ENCODE peak calls at places on chromosome 12, in five cellular contexts. F, H, Y, J and E are unnamed samples.

GRCh38 chr12:123621101-123621500 is 12.4 kb downstream of the EIF2B1 start:
- DNase-seq in F (no peak), H (no peak), Y (no peak), J (no peak), E (no peak)

GRCh38 chr12:77062846-77063461 is 2.4 kb downstream of the E2F7 start:
- DNase-seq in F (no peak), H (peak), Y (peak), J (no peak), E (no peak)

GRCh38 chr12:67333649-67334048 is 64.5 kb downstream of the CAND1 start:
- DNase-seq in F (no peak), H (no peak), Y (no peak), J (no peak), E (no peak)

GRCh38 chr12:15767301-15767700 is 21.9 kb downstream of the EPS8 start:
- DNase-seq in F (no peak), H (no peak), Y (no peak), J (no peak), E (no peak)

GRCh38 chr12:64609543-64610091 is 678 bp upstream of the RASSF3 start:
- DNase-seq in F (no peak), H (no peak), Y (no peak), J (no peak), E (no peak)

GRCh38 chr12:102964872-102965271 is 7.4 kb downstream of the ASCL1 start:
- DNase-seq in F (no peak), H (no peak), Y (no peak), J (peak), E (peak)

GRCh38 chr12:124387510-124387855 is 92.6 kb downstream of the RFLNA start:
- DNase-seq in F (peak), H (no peak), Y (no peak), J (no peak), E (no peak)

GRCh38 chr12:91355150-91356006 is 172.8 kb upstream of the DCN start:
- DNase-seq in F (peak), H (peak), Y (peak), J (peak), E (peak)

GRCh38 chr12:92538970-92539749 is 163.6 kb upstream of the PLEKHG7 start:
- DNase-seq in F (no peak), H (no peak), Y (peak), J (no peak), E (no peak)

GRCh38 chr12:37666069-37666781 is 650.3 kb upstream of the ALG10B start:
- DNase-seq in F (no peak), H (no peak), Y (no peak), J (no peak), E (no peak)

GRCh38 chr12:27604431-27604830 is 80.4 kb downstream of the PPFIBP1 start:
- DNase-seq in F (no peak), H (no peak), Y (no peak), J (no peak), E (no peak)

GRCh38 chr12:101086490-101086889 is 123.5 kb downstream of the SLC5A8 start:
- DNase-seq in F (no peak), H (no peak), Y (peak), J (peak), E (no peak)

GRCh38 chr12:98402081-98402480 is 113.3 kb upstream of the TMPO start:
- DNase-seq in F (no peak), H (no peak), Y (peak), J (no peak), E (no peak)

GRCh38 chr12:20376984-20377383 is 8.6 kb downstream of the PDE3A start:
- DNase-seq in F (no peak), H (no peak), Y (no peak), J (no peak), E (no peak)

GRCh38 chr12:89185889-89186288 is 166.4 kb downstream of the DUSP6 start:
- DNase-seq in F (no peak), H (no peak), Y (no peak), J (no peak), E (no peak)

GRCh38 chr12:115096673-115097349 is 412.8 kb upstream of the TBX3 start:
- DNase-seq in F (peak), H (no peak), Y (no peak), J (no peak), E (no peak)

GRCh38 chr12:100214518-100214917 is 13.9 kb downstream of the ACTR6 start:
- DNase-seq in F (no peak), H (no peak), Y (no peak), J (no peak), E (no peak)

GRCh38 chr12:108907861-108908302 is 28.0 kb downstream of the DAO start:
- DNase-seq in F (no peak), H (no peak), Y (peak), J (peak), E (no peak)

GRCh38 chr12:54052745-54053624 is 650 bp upstream of the HOXC4 start:
- DNase-seq in F (no peak), H (no peak), Y (no peak), J (no peak), E (no peak)

GRCh38 chr12:64010069-64010686 is 165.7 kb downstream of the SRGAP1 start:
- DNase-seq in F (no peak), H (no peak), Y (peak), J (no peak), E (no peak)

GRCh38 chr12:78568326-78569020 is 296.1 kb upstream of the SYT1 start:
- DNase-seq in F (no peak), H (no peak), Y (no peak), J (no peak), E (no peak)

GRCh38 chr12:4280351-4281163 is 7.0 kb downstream of the CCND2 start:
- DNase-seq in F (peak), H (peak), Y (no peak), J (no peak), E (no peak)

GRCh38 chr12:16939871-16940306 is 333.9 kb upstream of the LMO3 start:
- DNase-seq in F (no peak), H (no peak), Y (peak), J (peak), E (no peak)

GRCh38 chr12:119182701-119183493 is 4.2 kb downstream of the HSPB8 start:
- DNase-seq in F (peak), H (peak), Y (peak), J (no peak), E (no peak)

GRCh38 chr12:104467346-104467837 is 10.6 kb downstream of the CHST11 start:
- DNase-seq in F (no peak), H (no peak), Y (no peak), J (no peak), E (no peak)

GRCh38 chr12:107385518-107385917 is 292.2 kb upstream of the CRY1 start:
- DNase-seq in F (no peak), H (no peak), Y (no peak), J (peak), E (no peak)

GRCh38 chr12:94460594-94460959 is 910 bp upstream of the CEP83 start:
- DNase-seq in F (no peak), H (no peak), Y (no peak), J (no peak), E (no peak)

GRCh38 chr12:54364413-54364812 is at the start of gene GPR84:
- DNase-seq in F (no peak), H (no peak), Y (no peak), J (no peak), E (no peak)

GRCh38 chr12:118375348-118375747 is 1.0 kb upstream of the SUDS3 start:
- DNase-seq in F (no peak), H (no peak), Y (no peak), J (no peak), E (no peak)

GRCh38 chr12:43131304-43131703 is 420.7 kb downstream of the ADAMTS20 start:
- DNase-seq in F (no peak), H (no peak), Y (no peak), J (peak), E (no peak)